ENCODE peak calls at places on chromosomes 3 and 15, in six cellular contexts. O, X, C, S, A and B are unnamed samples.

GRCh38 chr3:173513123-173513522 is 115.6 kb downstream of the NLGN1 start:
- DNase-seq in O (no peak), X (no peak), C (no peak), S (peak; percentile 8), A (no peak), B (no peak)

GRCh38 chr15:92082217-92082843 is 228.8 kb downstream of the SLCO3A1 start:
- DNase-seq in O (peak; percentile 69), X (peak; percentile 44), C (peak; percentile 81), S (peak; percentile 52), A (peak; percentile 71), B (peak; percentile 69)

GRCh38 chr3:171358171-171358890 is 101.9 kb downstream of the TNIK start:
- DNase-seq in O (no peak), X (no peak), C (no peak), S (peak; percentile 40), A (no peak), B (no peak)

GRCh38 chr3:29291982-29292363 is 11.1 kb downstream of the RBMS3 start:
- DNase-seq in O (no peak), X (no peak), C (no peak), S (no peak), A (no peak), B (no peak)

GRCh38 chr3:194379651-194380050 is 10.1 kb upstream of the LRRC15 start:
- DNase-seq in O (no peak), X (no peak), C (no peak), S (no peak), A (no peak), B (peak; percentile 81)

GRCh38 chr3:133935843-133936825 is 40.5 kb upstream of the RAB6B start:
- DNase-seq in O (no peak), X (no peak), C (no peak), S (no peak), A (no peak), B (no peak)

GRCh38 chr3:187051724-187052364 is 87.5 kb downstream of the RPL39L start:
- DNase-seq in O (no peak), X (no peak), C (no peak), S (no peak), A (no peak), B (no peak)

GRCh38 chr3:170387952-170388351 is 30.4 kb downstream of the SKIL start:
- DNase-seq in O (no peak), X (no peak), C (no peak), S (no peak), A (no peak), B (no peak)

GRCh38 chr15:73127302-73127936 is 75.2 kb downstream of the NEO1 start:
- DNase-seq in O (peak; percentile 17), X (no peak), C (peak; percentile 5), S (peak; percentile 53), A (peak; percentile 54), B (peak; percentile 15)